ENCODE peak calls at places on chromosomes 4 and X, in four cellular contexts. Y, M, X and H are unnamed samples.

GRCh38 chrX:12956704-12957541 is 18.0 kb upstream of the TMSB4X start:
- DNase-seq in Y (peak), M (no peak), X (no peak), H (peak)

GRCh38 chrX:116285506-116285905 is 115.0 kb downstream of the AGTR2 start:
- DNase-seq in Y (peak), M (no peak), X (no peak), H (no peak)

GRCh38 chr4:101400096-101400495 is 52.8 kb upstream of the PPP3CA start:
- DNase-seq in Y (peak), M (no peak), X (no peak), H (no peak)

GRCh38 chr4:41060352-41061318 is 153.7 kb downstream of the APBB2 start:
- DNase-seq in Y (no peak), M (no peak), X (no peak), H (no peak)

GRCh38 chr4:40254961-40255721 is 58.3 kb downstream of the RHOH start:
- DNase-seq in Y (peak), M (no peak), X (no peak), H (peak)

GRCh38 chr4:25608644-25609043 is 47.0 kb upstream of the SLC34A2 start:
- DNase-seq in Y (no peak), M (no peak), X (no peak), H (no peak)

GRCh38 chr4:20528508-20528907 is 171.8 kb upstream of the PACRGL start:
- DNase-seq in Y (no peak), M (no peak), X (no peak), H (no peak)

GRCh38 chr4:94304365-94304971 is 38.2 kb downstream of the HPGDS start:
- DNase-seq in Y (peak), M (no peak), X (no peak), H (no peak)

GRCh38 chr4:26174033-26174432 is 146.8 kb upstream of the RBPJ start:
- DNase-seq in Y (no peak), M (no peak), X (no peak), H (no peak)

GRCh38 chr4:158863296-158863695 is 94.5 kb downstream of the FNIP2 start:
- DNase-seq in Y (no peak), M (no peak), X (no peak), H (no peak)

GRCh38 chr4:111501946-111502345 is 643.3 kb upstream of the FAM241A start:
- DNase-seq in Y (no peak), M (no peak), X (no peak), H (no peak)

GRCh38 chr4:169070895-169071218 is 60.8 kb upstream of the CBR4 start:
- DNase-seq in Y (peak), M (no peak), X (no peak), H (peak)
- H3K4me3 ChIP-seq in Y (no peak), M (no peak), X (no peak), H (no peak)

DNA sequence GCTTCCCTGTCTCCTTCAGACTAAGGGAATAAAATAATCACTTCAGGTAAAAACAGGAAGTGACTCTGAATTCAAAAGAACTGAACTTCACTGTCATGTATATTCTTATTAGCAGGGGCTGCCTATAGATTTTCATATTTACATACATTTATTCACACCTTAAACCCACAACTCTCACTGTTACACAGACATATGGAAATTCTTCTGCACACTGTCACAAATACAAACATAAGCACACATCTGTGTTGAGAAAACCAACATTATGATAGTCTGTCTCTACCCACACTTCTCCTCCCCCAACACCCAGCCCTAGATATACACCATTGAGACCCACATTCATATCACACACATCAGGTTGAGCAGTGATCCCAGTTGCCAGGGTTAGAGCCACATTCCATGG is 5.7 kb upstream of the FGF16 start:
- DNase-seq in Y (no peak), M (no peak), X (no peak), H (no peak)
- H3K4me3 ChIP-seq in Y (no peak), M (no peak), X (no peak), H (no peak)

GRCh38 chr4:150582101-150582565 is at the start of gene MAB21L2:
- DNase-seq in Y (peak), M (no peak), X (no peak), H (no peak)
- H3K4me3 ChIP-seq in Y (peak), M (peak), X (peak), H (peak)

GRCh38 chr4:3724319-3725231 is 41.6 kb upstream of the ADRA2C start:
- DNase-seq in Y (no peak), M (no peak), X (no peak), H (no peak)
- H3K4me3 ChIP-seq in Y (no peak), M (peak), X (no peak), H (no peak)

DNA sequence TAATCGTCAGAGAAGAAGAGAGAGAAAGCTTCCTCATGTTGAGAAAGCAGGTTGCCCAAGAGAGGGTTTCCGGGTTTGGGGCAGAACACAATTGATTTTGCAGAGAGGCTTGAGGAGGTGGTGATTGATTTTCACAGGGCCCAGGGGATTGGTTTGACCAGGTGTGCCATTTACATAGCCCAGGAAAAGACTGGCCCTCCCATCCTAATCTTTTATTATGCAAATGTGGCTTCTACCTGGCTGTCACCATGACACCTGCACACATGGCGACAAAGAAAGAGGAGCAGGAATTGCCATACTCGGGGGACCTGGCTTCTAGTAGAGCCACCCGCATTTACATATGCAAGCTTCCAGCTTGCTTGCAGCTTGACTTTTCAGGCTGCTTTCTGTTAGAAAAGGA is 405.3 kb downstream of the PPP4R3C start:
- DNase-seq in Y (no peak), M (peak), X (no peak), H (no peak)
- H3K4me3 ChIP-seq in Y (no peak), M (no peak), X (no peak), H (no peak)

GRCh38 chr4:89303177-89303576 is 4.4 kb downstream of the GPRIN3 start:
- DNase-seq in Y (no peak), M (no peak), X (no peak), H (no peak)
- H3K4me3 ChIP-seq in Y (no peak), M (no peak), X (no peak), H (no peak)

GRCh38 chr4:76003015-76003414 is 4.3 kb downstream of the CXCL9 start:
- DNase-seq in Y (no peak), M (no peak), X (no peak), H (no peak)

GRCh38 chr4:76001760-76002159 is 5.5 kb downstream of the CXCL9 start:
- DNase-seq in Y (no peak), M (no peak), X (no peak), H (no peak)

GRCh38 chr4:75997946-75998345 is 7.2 kb upstream of the SDAD1 start:
- DNase-seq in Y (no peak), M (no peak), X (no peak), H (no peak)

GRCh38 chr4:76003620-76004019 is 3.7 kb downstream of the CXCL9 start:
- DNase-seq in Y (no peak), M (no peak), X (no peak), H (no peak)

GRCh38 chr4:76002176-76002575 is 5.1 kb downstream of the CXCL9 start:
- DNase-seq in Y (peak), M (no peak), X (no peak), H (no peak)
- H3K4me3 ChIP-seq in Y (no peak), M (no peak), X (no peak), H (no peak)

GRCh38 chrX:70444326-70445196 is at the start of gene DLG3:
- DNase-seq in Y (peak), M (no peak), X (no peak), H (no peak)

GRCh38 chrX:70446380-70447350 is 2.0 kb downstream of the DLG3 start:
- DNase-seq in Y (no peak), M (no peak), X (no peak), H (no peak)

GRCh38 chrX:70445876-70446275 is 1.2 kb downstream of the DLG3 start:
- DNase-seq in Y (no peak), M (no peak), X (no peak), H (no peak)

GRCh38 chrX:70442224-70442623 is 2.4 kb upstream of the DLG3 start:
- DNase-seq in Y (no peak), M (no peak), X (no peak), H (no peak)

GRCh38 chrX:70445197-70445656 is 592 bp downstream of the DLG3 start:
- DNase-seq in Y (no peak), M (no peak), X (no peak), H (no peak)
- H3K4me3 ChIP-seq in Y (no peak), M (peak), X (peak), H (no peak)

GRCh38 chrX:68431836-68432235 is 1.5 kb downstream of the OPHN1 start:
- DNase-seq in Y (no peak), M (no peak), X (no peak), H (no peak)

GRCh38 chrX:68429216-68429615 is 4.1 kb downstream of the OPHN1 start:
- DNase-seq in Y (no peak), M (no peak), X (no peak), H (no peak)

GRCh38 chrX:68433155-68433980 is at the start of gene OPHN1:
- DNase-seq in Y (peak), M (peak), X (no peak), H (no peak)

GRCh38 chrX:68433981-68434299 is 645 bp upstream of the OPHN1 start:
- DNase-seq in Y (no peak), M (no peak), X (no peak), H (no peak)

DNA sequence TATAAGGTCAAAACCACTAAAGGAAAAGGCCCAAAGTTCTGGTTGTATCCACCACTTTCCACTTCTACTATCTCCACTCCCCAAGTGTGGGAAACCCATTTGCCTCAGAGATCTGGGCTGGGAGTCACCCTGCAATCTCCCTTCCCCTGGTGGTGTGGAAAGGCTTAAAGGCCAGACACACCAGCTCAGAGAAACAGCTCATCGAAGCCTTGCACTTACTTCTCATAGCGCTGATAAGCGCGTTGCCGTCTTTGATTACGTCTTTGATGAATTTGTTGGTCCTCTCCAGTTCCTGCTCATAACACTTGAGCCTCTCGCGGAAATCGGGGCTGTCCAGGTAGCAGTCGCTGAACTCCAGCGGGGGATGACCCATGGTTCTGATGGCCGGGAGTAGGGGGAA is 647 bp downstream of the OPHN1 start:
- DNase-seq in Y (no peak), M (no peak), X (no peak), H (no peak)
- H3K4me3 ChIP-seq in Y (peak), M (peak), X (peak), H (peak)

GRCh38 chr4:54100607-54101189 is 735 bp downstream of the GSX2 start:
- DNase-seq in Y (no peak), M (no peak), X (no peak), H (no peak)

GRCh38 chr4:54098375-54098774 is 1.6 kb upstream of the GSX2 start:
- DNase-seq in Y (no peak), M (no peak), X (no peak), H (peak)

GRCh38 chr4:54101190-54102041 is 1.5 kb downstream of the GSX2 start:
- DNase-seq in Y (no peak), M (no peak), X (no peak), H (no peak)

GRCh38 chr4:54099287-54099958 is 540 bp upstream of the GSX2 start:
- DNase-seq in Y (peak), M (no peak), X (no peak), H (peak)

DNA sequence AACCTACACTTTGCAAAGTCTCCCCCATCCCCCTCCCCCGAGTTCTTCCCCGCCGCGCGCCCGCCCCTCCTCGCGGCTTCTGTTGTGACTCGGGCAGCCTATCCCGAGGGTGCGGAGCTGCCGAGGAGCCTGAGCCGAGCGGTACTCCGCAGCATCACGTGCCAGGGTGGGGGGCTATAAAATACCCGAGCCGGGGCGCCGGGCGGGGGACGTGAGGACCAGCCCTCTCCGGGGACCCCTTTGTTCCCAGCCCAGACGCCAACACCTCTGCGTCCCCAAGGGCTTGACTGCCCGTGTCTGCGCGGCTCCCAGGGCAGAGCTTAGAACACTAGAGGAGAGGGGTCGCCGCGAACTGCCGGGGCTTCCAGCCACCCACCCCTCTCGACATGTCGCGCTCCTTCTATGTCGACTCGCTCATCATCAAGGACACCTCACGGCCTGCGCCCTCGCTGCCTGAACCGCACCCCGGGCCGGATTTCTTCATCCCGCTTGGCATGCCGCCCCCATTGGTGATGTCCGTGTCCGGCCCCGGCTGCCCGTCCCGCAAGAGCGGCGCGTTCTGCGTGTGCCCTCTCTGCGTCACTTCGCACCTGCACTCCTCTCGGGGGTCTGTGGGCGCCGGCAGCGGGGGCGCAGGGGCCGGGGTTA is at the start of gene GSX2:
- DNase-seq in Y (no peak), M (no peak), X (no peak), H (no peak)
- H3K4me3 ChIP-seq in Y (peak), M (peak), X (peak), H (peak)